ENCODE peak calls at places on chromosomes 5 and 9, in nine cellular contexts. H is GM23338, K is breast epithelium, R is Panc1, E is sigmoid colon, V is upper lobe of left lung, G is spleen, U is HCT116, L is prostate gland. O is an unnamed sample.

GRCh38 chr5:44774279-44774880 is 34.4 kb upstream of the MRPS30 start:
- DNase-seq in H (peak), K (no peak), R (peak), E (no peak), V (no peak), G (no peak), U (peak), L (no peak), O (peak)

GRCh38 chr5:158013939-158014338 is 155.0 kb upstream of the CLINT1 start:
- DNase-seq in H (peak), K (no peak), R (no peak), E (no peak), V (no peak), G (no peak), U (no peak), L (no peak), O (peak)

GRCh38 chr5:14173419-14174234 is 30.5 kb downstream of the TRIO start:
- DNase-seq in H (no peak), K (no peak), R (no peak), E (no peak), V (no peak), G (no peak), U (no peak), L (no peak), O (no peak)

GRCh38 chr5:120535900-120536299 is 71.8 kb downstream of the PRR16 start:
- DNase-seq in H (no peak), K (no peak), R (no peak), E (no peak), V (no peak), G (no peak), U (no peak), L (no peak), O (no peak)

GRCh38 chr9:26786571-26786970 is 106.0 kb downstream of the CAAP1 start:
- DNase-seq in H (peak), K (no peak), R (no peak), E (no peak), V (no peak), G (no peak), U (no peak), L (no peak), O (no peak)

GRCh38 chr9:121281614-121282291 is 13.8 kb downstream of the GSN start:
- DNase-seq in H (no peak), K (peak), R (peak), E (peak), V (peak), G (peak), U (peak), L (peak), O (peak)

GRCh38 chr5:88269222-88269771 is 652 bp upstream of the TMEM161B start:
- DNase-seq in H (peak), K (no peak), R (no peak), E (no peak), V (no peak), G (peak), U (no peak), L (peak), O (no peak)

GRCh38 chr9:134544388-134545212 is 97.0 kb upstream of the COL5A1 start:
- DNase-seq in H (peak), K (no peak), R (no peak), E (peak), V (no peak), G (peak), U (no peak), L (no peak), O (no peak)

GRCh38 chr5:123099514-123100151 is 10.6 kb downstream of the PRDM6 start:
- DNase-seq in H (peak), K (no peak), R (no peak), E (no peak), V (peak), G (no peak), U (peak), L (no peak), O (peak)

GRCh38 chr5:135434591-135435466 is 12.3 kb downstream of the DCANP1 start:
- DNase-seq in H (no peak), K (no peak), R (no peak), E (no peak), V (no peak), G (no peak), U (no peak), L (no peak), O (no peak)

GRCh38 chr5:158382473-158382872 is 523.5 kb upstream of the CLINT1 start:
- DNase-seq in H (peak), K (peak), R (peak), E (peak), V (no peak), G (no peak), U (peak), L (peak), O (peak)

GRCh38 chr9:136684339-136684738 is 2.9 kb downstream of the AGPAT2 start:
- DNase-seq in H (no peak), K (no peak), R (no peak), E (no peak), V (peak), G (no peak), U (no peak), L (no peak), O (no peak)

GRCh38 chr9:105503873-105504272 is 54.1 kb upstream of the FKTN start:
- DNase-seq in H (peak), K (no peak), R (no peak), E (no peak), V (no peak), G (no peak), U (no peak), L (no peak), O (no peak)

GRCh38 chr5:187617-188451 is 3.5 kb upstream of the LRRC14B start:
- DNase-seq in H (no peak), K (no peak), R (no peak), E (peak), V (peak), G (peak), U (no peak), L (no peak), O (no peak)

GRCh38 chr9:27539479-27540441 is 10.1 kb upstream of the MOB3B start:
- DNase-seq in H (no peak), K (peak), R (no peak), E (peak), V (no peak), G (no peak), U (no peak), L (peak), O (no peak)

GRCh38 chr9:136847827-136848392 is 1.3 kb upstream of the PHPT1 start:
- DNase-seq in H (peak), K (peak), R (no peak), E (peak), V (peak), G (peak), U (peak), L (peak), O (peak)

GRCh38 chr9:97628668-97629067 is 4.5 kb downstream of the TSTD2 start:
- DNase-seq in H (peak), K (no peak), R (no peak), E (no peak), V (no peak), G (no peak), U (no peak), L (no peak), O (no peak)

GRCh38 chr9:9498147-9498546 is 1114.7 kb downstream of the PTPRD start:
- DNase-seq in H (no peak), K (no peak), R (no peak), E (no peak), V (no peak), G (no peak), U (no peak), L (no peak), O (peak)

GRCh38 chr9:135989722-135990467 is 28.7 kb upstream of the UBAC1 start:
- DNase-seq in H (no peak), K (no peak), R (no peak), E (no peak), V (peak), G (peak), U (no peak), L (peak), O (no peak)

GRCh38 chr9:123555612-123556011 is 199.6 kb downstream of the CRB2 start:
- DNase-seq in H (no peak), K (no peak), R (no peak), E (peak), V (no peak), G (no peak), U (no peak), L (no peak), O (no peak)

GRCh38 chr5:135192351-135192750 is 158.3 kb upstream of the PITX1 start:
- DNase-seq in H (no peak), K (no peak), R (no peak), E (no peak), V (peak), G (peak), U (no peak), L (peak), O (no peak)

GRCh38 chr5:168039485-168040005 is 251.9 kb upstream of the WWC1 start:
- DNase-seq in H (peak), K (no peak), R (no peak), E (no peak), V (peak), G (no peak), U (no peak), L (no peak), O (no peak)

GRCh38 chr5:38551020-38552017 is 5.1 kb downstream of the LIFR start:
- DNase-seq in H (peak), K (no peak), R (no peak), E (no peak), V (no peak), G (no peak), U (peak), L (no peak), O (no peak)

GRCh38 chr5:39235648-39236047 is 16.3 kb upstream of the FYB1 start:
- DNase-seq in H (no peak), K (no peak), R (no peak), E (no peak), V (no peak), G (no peak), U (no peak), L (no peak), O (no peak)

GRCh38 chr5:172714491-172715420 is 56.2 kb downstream of the DUSP1 start:
- DNase-seq in H (peak), K (peak), R (peak), E (peak), V (no peak), G (peak), U (peak), L (peak), O (peak)

GRCh38 chr5:153043876-153044275 is 446.6 kb upstream of the GRIA1 start:
- DNase-seq in H (no peak), K (no peak), R (no peak), E (no peak), V (no peak), G (no peak), U (no peak), L (no peak), O (no peak)

GRCh38 chr9:132162764-132163456 is 1.1 kb downstream of the NTNG2 start:
- DNase-seq in H (peak), K (no peak), R (no peak), E (no peak), V (peak), G (peak), U (no peak), L (no peak), O (no peak)

GRCh38 chr5:6201626-6202025 is 176.7 kb downstream of the MED10 start:
- DNase-seq in H (no peak), K (no peak), R (no peak), E (no peak), V (no peak), G (no peak), U (no peak), L (no peak), O (no peak)

GRCh38 chr9:133589454-133590227 is 19.5 kb downstream of the FAM163B start:
- DNase-seq in H (peak), K (no peak), R (no peak), E (no peak), V (peak), G (no peak), U (peak), L (no peak), O (no peak)

GRCh38 chr5:82174128-82174918 is 103.8 kb downstream of the RPS23 start:
- DNase-seq in H (peak), K (no peak), R (no peak), E (no peak), V (no peak), G (peak), U (peak), L (no peak), O (peak)

GRCh38 chr5:13843181-13843846 is 101.2 kb downstream of the DNAH5 start:
- DNase-seq in H (peak), K (no peak), R (no peak), E (no peak), V (no peak), G (no peak), U (no peak), L (no peak), O (no peak)

GRCh38 chr9:2241461-2241874 is 226.3 kb downstream of the SMARCA2 start:
- DNase-seq in H (peak), K (no peak), R (no peak), E (no peak), V (peak), G (peak), U (no peak), L (peak), O (no peak)

GRCh38 chr9:99307846-99308245 is 85.8 kb downstream of the SEC61B start:
- DNase-seq in H (no peak), K (no peak), R (no peak), E (no peak), V (no peak), G (no peak), U (no peak), L (no peak), O (no peak)

GRCh38 chr5:172115541-172115982 is 72.5 kb downstream of the STK10 start:
- DNase-seq in H (no peak), K (no peak), R (no peak), E (no peak), V (no peak), G (peak), U (no peak), L (no peak), O (no peak)

GRCh38 chr5:149011084-149011483 is 51.8 kb downstream of the SH3TC2 start:
- DNase-seq in H (no peak), K (no peak), R (no peak), E (no peak), V (no peak), G (no peak), U (no peak), L (no peak), O (no peak)

GRCh38 chr5:79868271-79868670 is 122.8 kb downstream of the MTX3 start:
- DNase-seq in H (no peak), K (no peak), R (no peak), E (no peak), V (no peak), G (no peak), U (no peak), L (no peak), O (no peak)
- TF ChIP-seq CTCF in H (no peak), K (no peak), R (no peak), E (no peak), V (no peak), G (no peak), U (no peak), L (no peak), O (no peak)

GRCh38 chr5:77168187-77168883 is 42.1 kb upstream of the PDE8B start:
- DNase-seq in H (no peak), K (peak), R (no peak), E (peak), V (peak), G (peak), U (no peak), L (peak), O (no peak)

GRCh38 chr5:77171141-77171910 is 39.2 kb upstream of the PDE8B start:
- DNase-seq in H (no peak), K (no peak), R (no peak), E (no peak), V (no peak), G (no peak), U (no peak), L (no peak), O (no peak)

GRCh38 chr5:77170196-77170595 is 40.3 kb upstream of the PDE8B start:
- DNase-seq in H (no peak), K (no peak), R (no peak), E (no peak), V (no peak), G (no peak), U (no peak), L (no peak), O (no peak)

GRCh38 chr5:77168884-77169254 is 41.6 kb upstream of the PDE8B start:
- DNase-seq in H (no peak), K (peak), R (no peak), E (no peak), V (no peak), G (no peak), U (no peak), L (peak), O (no peak)

DNA sequence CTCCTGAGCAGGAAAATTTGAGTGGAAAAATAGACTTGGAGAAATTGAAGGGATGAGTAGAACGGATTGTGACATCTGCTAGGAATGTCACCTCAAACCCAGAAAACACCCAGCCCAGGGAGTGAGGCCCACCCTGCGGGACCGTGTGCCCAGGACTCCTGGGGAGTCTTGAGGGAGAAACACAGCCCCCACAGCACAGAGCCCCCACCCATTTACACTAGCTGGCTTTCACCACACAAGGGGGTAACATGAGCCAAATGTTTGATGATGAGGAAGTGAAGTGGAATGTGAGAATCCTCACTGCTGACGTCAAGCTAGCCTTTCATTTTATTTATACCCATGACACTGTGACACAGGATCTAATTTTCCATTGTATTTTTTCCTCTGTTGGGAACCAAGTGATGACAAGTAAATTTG is 42.8 kb upstream of the PDE8B start:
- DNase-seq in H (no peak), K (no peak), R (no peak), E (no peak), V (peak), G (no peak), U (no peak), L (no peak), O (no peak)
- H3K4me3 ChIP-seq in H (no peak), K (no peak), R (no peak), E (no peak), V (no peak), G (no peak), U (no peak), L (no peak), O (no peak)

DNA sequence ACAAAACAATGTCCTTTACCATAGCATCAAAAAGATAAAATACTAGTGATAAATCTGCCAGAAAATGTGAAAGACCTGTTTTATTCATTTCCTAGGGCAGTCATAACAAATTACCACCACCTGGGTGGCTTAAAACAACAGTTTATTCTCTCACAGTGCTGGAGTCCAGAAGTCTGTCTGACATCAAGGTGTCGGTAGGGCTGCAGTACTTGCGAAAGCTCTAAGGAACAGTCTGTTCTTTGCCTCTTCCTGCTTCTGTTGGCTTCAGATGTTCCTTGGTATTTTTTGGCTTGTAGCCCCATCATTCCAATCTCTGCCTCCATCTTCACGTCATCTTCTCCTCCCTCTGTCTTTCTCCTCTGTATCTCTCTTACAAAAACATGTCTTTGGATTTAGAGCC is 51.0 kb downstream of the PTPDC1 start:
- DNase-seq in H (no peak), K (peak), R (no peak), E (peak), V (no peak), G (no peak), U (no peak), L (peak), O (peak)
- TF ChIP-seq POLR2AphosphoS5 in H (no peak), K (peak), R (no peak), E (peak), V (peak), G (no peak), U (no peak), L (peak), O (no peak)

DNA sequence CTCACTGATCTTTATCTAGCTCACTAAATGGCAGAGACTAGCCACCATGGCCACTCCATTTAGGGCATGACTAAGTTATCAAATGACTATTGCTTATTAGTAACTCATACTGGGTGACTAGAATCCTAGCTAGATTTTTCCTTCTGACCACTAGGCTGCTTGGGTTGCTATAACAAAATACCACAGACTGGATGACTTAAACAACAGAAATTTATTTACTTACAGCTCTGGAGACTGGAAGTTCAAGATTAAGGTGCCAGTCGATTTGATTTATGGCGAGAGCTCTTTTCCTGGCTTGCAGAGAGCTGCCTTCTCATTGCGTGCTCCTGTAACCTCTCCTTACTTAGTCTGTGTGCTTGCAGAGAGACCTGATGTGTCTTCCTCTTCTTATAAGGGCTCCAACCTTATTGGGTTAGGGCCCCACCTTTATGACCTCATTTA is 55.0 kb upstream of the APC start:
- DNase-seq in H (no peak), K (no peak), R (no peak), E (no peak), V (no peak), G (no peak), U (no peak), L (no peak), O (no peak)
- TF ChIP-seq CTCF in H (no peak), K (no peak), R (no peak), E (no peak), V (no peak), G (no peak), U (no peak), L (no peak), O (no peak)

DNA sequence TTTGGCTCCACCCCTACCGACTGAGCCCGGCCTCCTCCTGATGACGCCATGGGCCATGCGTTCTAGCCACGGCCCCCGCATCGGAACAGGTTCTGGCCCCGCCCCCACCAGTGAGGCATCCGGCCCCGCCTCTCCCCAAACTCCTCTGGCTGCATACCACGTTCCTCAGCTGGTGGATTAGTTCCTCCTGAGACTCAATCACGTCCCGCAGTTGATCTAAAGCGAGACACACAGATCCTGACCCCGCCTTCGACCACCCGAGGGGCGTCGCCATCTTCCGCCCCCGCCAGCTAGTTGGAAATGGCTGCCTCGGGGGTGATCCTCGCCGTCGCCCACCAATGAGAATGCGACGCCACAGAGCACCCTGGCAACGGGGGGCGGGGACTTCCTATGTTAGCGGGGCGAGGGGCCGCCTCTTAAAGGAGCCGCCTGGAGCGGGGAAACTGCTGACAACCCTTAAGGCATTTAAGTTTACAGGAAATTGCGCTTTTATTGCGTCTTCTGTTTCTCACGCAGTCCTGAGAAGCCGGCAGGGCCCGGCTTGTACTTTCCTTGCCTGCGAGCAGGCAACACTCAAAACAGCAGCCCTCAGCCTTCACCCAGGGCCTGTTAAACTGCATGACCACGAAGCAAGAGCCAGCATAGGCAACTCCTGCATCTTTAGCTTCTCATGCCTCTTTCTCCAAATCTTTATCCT is at the start of gene SPATA24:
- DNase-seq in H (peak), K (peak), R (peak), E (peak), V (peak), G (peak), U (peak), L (peak), O (peak)
- H3K4me3 ChIP-seq in H (peak), K (peak), R (peak), E (peak), V (peak), G (peak), U (peak), L (peak), O (peak)

GRCh38 chr9:126071076-126071750 is 255.4 kb upstream of the MVB12B start:
- DNase-seq in H (no peak), K (no peak), R (no peak), E (no peak), V (no peak), G (no peak), U (no peak), L (no peak), O (no peak)
- TF ChIP-seq POLR2AphosphoS5 in H (no peak), K (no peak), R (no peak), E (no peak), V (no peak), G (no peak), U (no peak), L (no peak), O (no peak)

DNA sequence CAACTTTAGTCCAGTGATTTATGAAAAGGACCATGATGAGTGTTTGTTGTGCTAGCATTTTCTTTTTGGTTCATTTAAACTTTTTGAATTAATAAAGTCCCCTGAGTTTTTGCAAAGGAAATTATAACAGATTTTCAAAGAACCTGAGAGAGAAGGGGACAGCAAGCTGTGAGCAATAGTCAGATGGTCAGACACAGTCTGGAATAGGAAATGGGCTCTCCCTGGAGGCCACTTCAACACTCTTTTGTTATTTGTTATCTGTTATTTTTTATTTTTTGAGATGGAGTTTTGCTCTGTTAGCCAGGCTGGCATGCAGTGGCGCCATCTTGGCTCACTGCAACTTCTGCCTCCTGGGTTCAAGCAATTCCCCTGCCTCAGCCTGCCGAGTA is 171.1 kb downstream of the ARHGEF28 start:
- DNase-seq in H (no peak), K (no peak), R (no peak), E (no peak), V (no peak), G (no peak), U (no peak), L (no peak), O (no peak)
- TF ChIP-seq CTCF in H (no peak), K (no peak), R (no peak), E (no peak), V (no peak), G (no peak), U (no peak), L (no peak), O (no peak)

O was measured in HL-60.